ENCODE peak calls at places on chromosome 17, in four cellular contexts. V, T, R and X are unnamed samples.

GRCh38 chr17:42251115-42251514 is 25.1 kb downstream of the STAT5B start:
- DNase-seq in R (no peak), V (no peak), T (peak; percentile 37), X (no peak)

GRCh38 chr17:4049546-4049945 is 85.3 kb upstream of the ATP2A3 start:
- DNase-seq in V (no peak), T (no peak), R (no peak), X (no peak)

GRCh38 chr17:74408262-74408661 is 23.6 kb upstream of the GPRC5C start:
- DNase-seq in T (peak; percentile 71), V (peak; percentile 79), R (no peak), X (peak; percentile 68)

GRCh38 chr17:75878174-75878998 is at the start of gene TRIM47:
- DNase-seq in V (peak; percentile 52), T (peak; percentile 83), R (peak; percentile 90), X (peak; percentile 71)

GRCh38 chr17:2222901-2223616 is 80.5 kb downstream of the SMG6 start:
- DNase-seq in R (peak; percentile 77), V (peak; percentile 38), T (no peak), X (peak; percentile 62)

GRCh38 chr17:47705536-47706481 is 11.8 kb downstream of the TBKBP1 start:
- DNase-seq in R (no peak), T (no peak), V (no peak), X (no peak)

GRCh38 chr17:151886-152859 is 14.8 kb downstream of the SCGB1C2 start:
- DNase-seq in T (no peak), V (no peak), R (peak; percentile 59), X (no peak)

GRCh38 chr17:37570527-37571093 is 38.6 kb downstream of the SYNRG start:
- DNase-seq in T (peak; percentile 60), R (no peak), V (peak; percentile 40), X (peak; percentile 66)

GRCh38 chr17:50147841-50148225 is 2.6 kb downstream of the PPP1R9B start:
- DNase-seq in R (peak; percentile 75), V (no peak), T (peak; percentile 90), X (peak; percentile 69)

GRCh38 chr17:77864234-77865108 is 94.0 kb upstream of the TNRC6C start:
- DNase-seq in R (peak; percentile 60), V (no peak), T (no peak), X (no peak)

GRCh38 chr17:6413073-6413472 is 21.8 kb downstream of the AIPL1 start:
- DNase-seq in T (peak; percentile 40), R (no peak), V (no peak), X (peak; percentile 59)

GRCh38 chr17:45123930-45124796 is 8.2 kb downstream of the PLCD3 start:
- DNase-seq in R (peak; percentile 84), V (peak; percentile 69), T (peak; percentile 86), X (peak; percentile 90)

GRCh38 chr17:352421-353212 is at the start of gene RPH3AL:
- DNase-seq in T (peak; percentile 92), R (no peak), V (peak; percentile 89), X (peak; percentile 87)

GRCh38 chr17:76673729-76674128 is 30.2 kb upstream of the ST6GALNAC1 start:
- DNase-seq in T (no peak), V (no peak), R (no peak), X (no peak)

GRCh38 chr17:60372790-60373483 is 19.0 kb downstream of the USP32 start:
- DNase-seq in T (no peak), R (no peak), V (no peak), X (no peak)

GRCh38 chr17:2755941-2756724 is 6.7 kb upstream of the CCDC92B start:
- DNase-seq in T (no peak), R (no peak), V (no peak), X (peak; percentile 37)

GRCh38 chr17:76531501-76532038 is 5.9 kb downstream of the CYGB start:
- DNase-seq in V (no peak), R (no peak), T (no peak), X (no peak)

GRCh38 chr17:18916816-18917496 is 35.0 kb upstream of the SLC5A10 start:
- DNase-seq in R (no peak), T (no peak), V (no peak), X (no peak)

GRCh38 chr17:29433551-29433950 is 43.4 kb downstream of the TAOK1 start:
- DNase-seq in R (no peak), V (peak; percentile 29), T (no peak), X (peak; percentile 4)

GRCh38 chr17:67433248-67433924 is 56.3 kb downstream of the PITPNC1 start:
- DNase-seq in T (no peak), V (no peak), R (no peak), X (no peak)

GRCh38 chr17:17685775-17686291 is 4.6 kb downstream of the RAI1 start:
- DNase-seq in R (no peak), T (no peak), V (peak; percentile 80), X (peak; percentile 70)

GRCh38 chr17:40810505-40810904 is 10.7 kb upstream of the KRT28 start:
- DNase-seq in R (no peak), T (peak; percentile 43), V (no peak), X (no peak)

GRCh38 chr17:56908061-56908542 is 5.7 kb downstream of the TRIM25 start:
- DNase-seq in T (no peak), V (peak; percentile 87), R (peak; percentile 72), X (no peak)

GRCh38 chr17:61429274-61429673 is 22.9 kb upstream of the TBX4 start:
- DNase-seq in R (no peak), T (peak; percentile 77), V (no peak), X (no peak)

GRCh38 chr17:44005527-44005864 is 1.1 kb downstream of the NAGS start:
- DNase-seq in T (no peak), V (no peak), R (no peak), X (no peak)

GRCh38 chr17:15659663-15660062 is 24.4 kb downstream of the TRIM16 start:
- DNase-seq in R (no peak), V (peak; percentile 61), T (no peak), X (no peak)

DNA sequence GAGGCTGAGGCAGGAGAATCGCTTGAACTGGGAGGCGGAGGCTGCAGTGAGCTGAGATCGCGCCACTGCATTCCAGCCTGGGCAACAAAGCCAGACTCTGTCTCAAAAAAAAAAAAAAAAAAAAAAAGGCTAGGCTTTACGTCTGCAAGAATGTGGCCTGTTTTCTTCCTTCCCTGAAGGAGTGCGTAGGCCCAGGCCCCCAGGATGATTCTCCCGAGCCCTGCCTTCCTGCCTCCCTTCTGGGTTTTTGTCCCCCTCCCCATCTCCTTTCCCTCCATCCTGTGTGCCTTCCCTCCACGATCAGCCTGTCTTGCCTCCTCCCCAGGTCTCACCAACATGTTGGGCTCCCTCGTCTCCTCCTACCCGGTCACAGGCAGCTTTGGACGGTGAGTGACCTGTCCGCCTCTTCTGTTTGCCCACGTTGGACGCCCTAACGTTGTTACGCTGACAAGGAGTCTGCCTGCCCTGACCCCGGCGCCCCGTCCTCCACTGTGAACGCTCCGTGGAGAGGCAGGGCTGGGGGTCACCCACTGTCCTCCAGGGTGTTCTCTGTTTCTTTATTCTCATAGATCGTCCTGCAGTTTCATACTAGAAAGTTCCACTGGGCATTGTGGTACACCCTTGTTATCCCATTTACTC is 15.7 kb upstream of the RNF213 start:
- DNase-seq in V (no peak), R (no peak), T (no peak), X (no peak)
- H3K27ac ChIP-seq in V (no peak overlapping the region), R (no peak overlapping the region), T (no peak overlapping the region), X (no peak overlapping the region)

GRCh38 chr17:63549946-63550815 is at the start of gene DCAF7:
- DNase-seq in V (peak; percentile 99), R (peak; percentile 100), T (peak; percentile 100), X (peak; percentile 98)
- H3K27ac ChIP-seq in V (peak within 1 kb of the TSS; percentile 91), R (peak within 1 kb of the TSS; percentile 95), T (peak within 1 kb of the TSS; percentile 92), X (peak within 1 kb of the TSS; percentile 93)

GRCh38 chr17:51238253-51238887 is 21.5 kb downstream of the MBTD1 start:
- DNase-seq in R (no peak), T (no peak), V (no peak), X (no peak)
- H3K27ac ChIP-seq in R (no peak overlapping the region), T (no peak overlapping the region), V (no peak overlapping the region), X (no peak overlapping the region)

GRCh38 chr17:64941761-64942160 is 22.5 kb upstream of the LRRC37A3 start:
- DNase-seq in T (no peak), R (no peak), V (no peak), X (no peak)

GRCh38 chr17:64941045-64941444 is 21.8 kb upstream of the LRRC37A3 start:
- DNase-seq in V (no peak), R (no peak), T (no peak), X (no peak)

GRCh38 chr17:64938290-64938689 is 19.0 kb upstream of the LRRC37A3 start:
- DNase-seq in V (no peak), T (no peak), R (no peak), X (no peak)

GRCh38 chr17:64940055-64940454 is 20.8 kb upstream of the LRRC37A3 start:
- DNase-seq in T (no peak), R (no peak), V (no peak), X (no peak)

GRCh38 chr17:64938925-64939474 is 19.7 kb upstream of the LRRC37A3 start:
- DNase-seq in R (no peak), T (peak; percentile 58), V (peak; percentile 72), X (peak; percentile 58)
- H3K27ac ChIP-seq in R (no peak overlapping the region), T (no peak overlapping the region), V (no peak overlapping the region), X (no peak overlapping the region)

GRCh38 chr17:82301916-82302497 is 15.4 kb downstream of the CD7 start:
- DNase-seq in R (no peak), T (no peak), V (no peak), X (no peak)
- H3K27ac ChIP-seq in R (no peak overlapping the region), T (no peak overlapping the region), V (peak overlapping the region; percentile 2), X (no peak overlapping the region)